ENCODE peak calls at places on chromosome 1, in five cellular contexts. Q is K562, B is adrenal gland, O is breast epithelium, S is sigmoid colon. L is an unnamed sample.

GRCh38 chr1:42931911-42932422 is 26.7 kb downstream of the SLC2A1 start:
- DNase-seq in Q (peak), B (no peak), O (peak), S (peak), L (no peak)

GRCh38 chr1:151024540-151025146 is 11.7 kb upstream of the BNIPL start:
- DNase-seq in Q (peak), B (peak), O (peak), S (peak), L (peak)

GRCh38 chr1:99180915-99181314 is 83.4 kb upstream of the PLPPR4 start:
- DNase-seq in Q (no peak), B (no peak), O (no peak), S (no peak), L (no peak)

GRCh38 chr1:211630236-211631081 is 45.0 kb downstream of the NEK2 start:
- DNase-seq in Q (peak), B (peak), O (no peak), S (no peak), L (no peak)

GRCh38 chr1:151990856-151991198 is 2.8 kb downstream of the S100A10 start:
- DNase-seq in Q (no peak), B (peak), O (peak), S (peak), L (no peak)

GRCh38 chr1:226697151-226697575 is 41.9 kb downstream of the ITPKB start:
- DNase-seq in Q (no peak), B (no peak), O (no peak), S (no peak), L (peak)

GRCh38 chr1:168465942-168466702 is 77.7 kb downstream of the XCL2 start:
- DNase-seq in Q (peak), B (peak), O (no peak), S (peak), L (no peak)

GRCh38 chr1:52427152-52427551 is 22.8 kb downstream of the PRPF38A start:
- DNase-seq in Q (peak), B (no peak), O (no peak), S (no peak), L (no peak)

GRCh38 chr1:119838255-119838654 is 27.0 kb upstream of the REG4 start:
- DNase-seq in Q (no peak), B (no peak), O (no peak), S (no peak), L (no peak)

GRCh38 chr1:230548997-230549396 is 93.3 kb upstream of the COG2 start:
- DNase-seq in Q (no peak), B (no peak), O (no peak), S (no peak), L (no peak)

GRCh38 chr1:58803858-58804257 is 20.0 kb upstream of the JUN start:
- DNase-seq in Q (no peak), B (no peak), O (no peak), S (no peak), L (no peak)

GRCh38 chr1:79797487-79797886 is 791.0 kb upstream of the ADGRL4 start:
- DNase-seq in Q (no peak), B (no peak), O (no peak), S (no peak), L (no peak)

GRCh38 chr1:98251497-98251896 is 330.7 kb upstream of the DPYD start:
- DNase-seq in Q (no peak), B (no peak), O (no peak), S (no peak), L (no peak)

GRCh38 chr1:53982034-53982761 is 35.8 kb downstream of the LDLRAD1 start:
- DNase-seq in Q (no peak), B (peak), O (peak), S (no peak), L (no peak)

GRCh38 chr1:17674707-17675505 is 80.2 kb upstream of the ACTL8 start:
- DNase-seq in Q (no peak), B (no peak), O (no peak), S (no peak), L (no peak)

GRCh38 chr1:87046951-87047350 is 132.5 kb downstream of the HS2ST1 start:
- DNase-seq in Q (no peak), B (no peak), O (no peak), S (no peak), L (no peak)

GRCh38 chr1:221182791-221183533 is 303.7 kb downstream of the HLX start:
- DNase-seq in Q (no peak), B (no peak), O (no peak), S (no peak), L (no peak)

GRCh38 chr1:18734001-18734400 is 103.4 kb downstream of the PAX7 start:
- DNase-seq in Q (no peak), B (no peak), O (no peak), S (no peak), L (no peak)

GRCh38 chr1:41698916-41699860 is 214.7 kb upstream of the EDN2 start:
- DNase-seq in Q (no peak), B (no peak), O (no peak), S (no peak), L (no peak)

GRCh38 chr1:94884101-94884875 is 42.6 kb downstream of the CNN3 start:
- DNase-seq in Q (no peak), B (peak), O (peak), S (no peak), L (peak)

GRCh38 chr1:11741919-11742598 is 6.1 kb downstream of the AGTRAP start:
- DNase-seq in Q (no peak), B (no peak), O (no peak), S (no peak), L (no peak)

GRCh38 chr1:63969461-63969893 is 195.7 kb downstream of the ROR1 start:
- DNase-seq in Q (no peak), B (no peak), O (peak), S (no peak), L (peak)

GRCh38 chr1:169161512-169162194 is 55.2 kb downstream of the ATP1B1 start:
- DNase-seq in Q (no peak), B (peak), O (no peak), S (peak), L (no peak)

GRCh38 chr1:11530731-11531311 is 51.9 kb downstream of the DISP3 start:
- DNase-seq in Q (no peak), B (no peak), O (no peak), S (no peak), L (no peak)

GRCh38 chr1:205306929-205307566 is 14.5 kb downstream of the NUAK2 start:
- DNase-seq in Q (no peak), B (no peak), O (no peak), S (no peak), L (no peak)

GRCh38 chr1:150282558-150282958 is 204 bp downstream of the CIART start:
- DNase-seq in Q (no peak), B (peak), O (peak), S (no peak), L (no peak)

GRCh38 chr1:168726311-168726710 is 2.7 kb downstream of the DPT start:
- DNase-seq in Q (no peak), B (no peak), O (no peak), S (peak), L (no peak)

GRCh38 chr1:108560430-108561144 is 687 bp downstream of the EEIG2 start:
- DNase-seq in Q (no peak), B (peak), O (no peak), S (peak), L (peak)

GRCh38 chr1:198228925-198229324 is 72.1 kb downstream of the NEK7 start:
- DNase-seq in Q (no peak), B (no peak), O (no peak), S (no peak), L (no peak)

GRCh38 chr1:89022167-89022959 is at the start of gene GBP3:
- DNase-seq in Q (no peak), B (no peak), O (no peak), S (no peak), L (no peak)

GRCh38 chr1:223007250-223007649 is 135.8 kb downstream of the TLR5 start:
- DNase-seq in Q (no peak), B (no peak), O (no peak), S (no peak), L (no peak)

GRCh38 chr1:81414417-81415087 is 386.2 kb upstream of the ADGRL2 start:
- DNase-seq in Q (peak), B (peak), O (no peak), S (peak), L (peak)

GRCh38 chr1:99645699-99646531 is at the start of gene PALMD:
- DNase-seq in Q (peak), B (peak), O (peak), S (no peak), L (no peak)

GRCh38 chr1:39391741-39392679 is 99.4 kb upstream of the BMP8A start:
- DNase-seq in Q (no peak), B (peak), O (peak), S (no peak), L (no peak)

GRCh38 chr1:23020731-23021130 is 1.5 kb downstream of the KDM1A start:
- DNase-seq in Q (peak), B (no peak), O (no peak), S (no peak), L (no peak)

GRCh38 chr1:180157576-180158057 is 2.9 kb downstream of the QSOX1 start:
- DNase-seq in Q (no peak), B (no peak), O (no peak), S (no peak), L (no peak)

GRCh38 chr1:204350857-204351573 is 8.7 kb downstream of the PLEKHA6 start:
- DNase-seq in Q (peak), B (peak), O (no peak), S (peak), L (no peak)

GRCh38 chr1:170296211-170296610 is 150.5 kb downstream of the NTMT2 start:
- DNase-seq in Q (no peak), B (no peak), O (no peak), S (no peak), L (no peak)

GRCh38 chr1:229434641-229435051 is 752 bp upstream of the ACTA1 start:
- DNase-seq in Q (peak), B (no peak), O (no peak), S (no peak), L (no peak)

GRCh38 chr1:183471748-183472487 is 381 bp upstream of the SMG7 start:
- DNase-seq in Q (peak), B (peak), O (peak), S (peak), L (peak)
- TF ChIP-seq POLR2A in Q (no peak), B (peak), O (no peak), S (no peak), L (peak)

GRCh38 chr1:10064416-10065343 is 31.9 kb downstream of the UBE4B start:
- DNase-seq in Q (no peak), B (no peak), O (no peak), S (no peak), L (no peak)

GRCh38 chr1:10060311-10061100 is 27.7 kb downstream of the UBE4B start:
- DNase-seq in Q (no peak), B (no peak), O (no peak), S (no peak), L (no peak)

GRCh38 chr1:10063878-10064277 is 31.1 kb downstream of the UBE4B start:
- DNase-seq in Q (no peak), B (no peak), O (peak), S (no peak), L (no peak)

GRCh38 chr1:10059329-10059691 is 26.6 kb downstream of the UBE4B start:
- DNase-seq in Q (no peak), B (no peak), O (no peak), S (no peak), L (no peak)

GRCh38 chr1:10061276-10061675 is 28.5 kb downstream of the UBE4B start:
- DNase-seq in Q (no peak), B (no peak), O (no peak), S (no peak), L (no peak)
- TF ChIP-seq POLR2A in Q (no peak), B (no peak), O (no peak), S (no peak), L (no peak)

GRCh38 chr1:6220236-6220635 is 14.3 kb downstream of the RNF207 start:
- DNase-seq in Q (no peak), B (no peak), O (peak), S (no peak), L (no peak)

GRCh38 chr1:6222644-6223043 is 13.1 kb downstream of the ICMT start:
- DNase-seq in Q (no peak), B (peak), O (no peak), S (no peak), L (no peak)

GRCh38 chr1:6223617-6224016 is 12.1 kb downstream of the ICMT start:
- DNase-seq in Q (no peak), B (no peak), O (no peak), S (no peak), L (no peak)

GRCh38 chr1:6218380-6218779 is 12.5 kb downstream of the RNF207 start:
- DNase-seq in Q (no peak), B (no peak), O (no peak), S (no peak), L (no peak)

GRCh38 chr1:6221210-6221784 is 14.5 kb downstream of the ICMT start:
- DNase-seq in Q (no peak), B (no peak), O (no peak), S (no peak), L (no peak)
- TF ChIP-seq POLR2A in Q (peak), B (no peak), O (no peak), S (no peak), L (no peak)

GRCh38 chr1:234201600-234201999 is 171.7 kb upstream of the COA6 start:
- DNase-seq in Q (no peak), B (no peak), O (no peak), S (no peak), L (no peak)
- TF ChIP-seq POLR2A in Q (no peak), B (no peak), O (no peak), S (no peak), L (no peak)